ENCODE peak calls at places on chromosomes 13 and 19, in six cellular contexts. U, A, N, S, P and Q are unnamed samples.

GRCh38 chr19:35260694-35261304 is 8.0 kb upstream of the USF2 start:
- DNase-seq in U (no peak), A (no peak), N (no peak), S (no peak), P (no peak), Q (no peak)

GRCh38 chr13:43916828-43917227 is 37.1 kb downstream of the LACC1 start:
- DNase-seq in U (no peak), A (no peak), N (no peak), S (no peak), P (no peak), Q (no peak)

GRCh38 chr13:99969934-99970760 is 1.4 kb downstream of the ZIC5 start:
- DNase-seq in U (peak), A (no peak), N (no peak), S (no peak), P (no peak), Q (no peak)

GRCh38 chr19:38769635-38770211 is 3.6 kb downstream of the LGALS7 start:
- DNase-seq in U (no peak), A (peak), N (peak), S (peak), P (peak), Q (peak)

GRCh38 chr13:34179481-34179880 is 361.5 kb downstream of the RFC3 start:
- DNase-seq in U (no peak), A (no peak), N (no peak), S (no peak), P (no peak), Q (no peak)

GRCh38 chr19:1864480-1865171 is 1.2 kb upstream of the KLF16 start:
- DNase-seq in U (peak), A (peak), N (peak), S (no peak), P (no peak), Q (peak)

GRCh38 chr19:49165111-49165750 is 7.6 kb downstream of the TRPM4 start:
- DNase-seq in U (no peak), A (peak), N (no peak), S (peak), P (no peak), Q (peak)

GRCh38 chr13:38346764-38347163 is 2.9 kb upstream of the UFM1 start:
- DNase-seq in U (no peak), A (no peak), N (no peak), S (no peak), P (no peak), Q (no peak)

GRCh38 chr19:5913739-5914357 is at the start of gene CAPS:
- DNase-seq in U (no peak), A (no peak), N (no peak), S (no peak), P (no peak), Q (peak)

GRCh38 chr13:77084755-77085154 is 57.8 kb upstream of the FBXL3 start:
- DNase-seq in U (no peak), A (no peak), N (no peak), S (no peak), P (no peak), Q (no peak)

GRCh38 chr19:39737351-39737750 is 478 bp downstream of the CLC start:
- DNase-seq in U (no peak), A (no peak), N (no peak), S (no peak), P (no peak), Q (no peak)

GRCh38 chr13:47478985-47479384 is 522.1 kb downstream of the SUCLA2 start:
- DNase-seq in U (no peak), A (no peak), N (no peak), S (no peak), P (no peak), Q (no peak)

GRCh38 chr13:74919914-74920313 is 562.1 kb downstream of the TBC1D4 start:
- DNase-seq in U (no peak), A (no peak), N (no peak), S (no peak), P (no peak), Q (no peak)

GRCh38 chr13:20311022-20311421 is 78.9 kb upstream of the GJB6 start:
- DNase-seq in U (no peak), A (no peak), N (no peak), S (no peak), P (no peak), Q (no peak)

GRCh38 chr19:18221815-18222725 is 4.2 kb downstream of the PDE4C start:
- DNase-seq in U (no peak), A (no peak), N (no peak), S (no peak), P (no peak), Q (no peak)

GRCh38 chr13:41500501-41500900 is 43.2 kb downstream of the RGCC start:
- DNase-seq in U (no peak), A (no peak), N (no peak), S (no peak), P (no peak), Q (no peak)

GRCh38 chr13:36454121-36454520 is 21.8 kb downstream of the CCNA1 start:
- DNase-seq in U (no peak), A (no peak), N (no peak), S (no peak), P (no peak), Q (no peak)

GRCh38 chr13:100336795-100337516 is 248.1 kb downstream of the PCCA start:
- DNase-seq in U (no peak), A (no peak), N (no peak), S (no peak), P (no peak), Q (no peak)

GRCh38 chr19:7657047-7657779 is 11.6 kb upstream of the RETN start:
- DNase-seq in U (no peak), A (no peak), N (no peak), S (no peak), P (no peak), Q (no peak)

GRCh38 chr13:46604226-46604968 is 51.4 kb downstream of the LRCH1 start:
- DNase-seq in U (no peak), A (no peak), N (no peak), S (no peak), P (no peak), Q (no peak)

GRCh38 chr13:100789968-100790367 is 115.4 kb upstream of the TMTC4 start:
- DNase-seq in U (no peak), A (no peak), N (no peak), S (no peak), P (no peak), Q (no peak)

GRCh38 chr19:11737964-11738745 is 591 bp downstream of the ZNF823 start:
- DNase-seq in U (no peak), A (peak), N (peak), S (peak), P (no peak), Q (peak)

GRCh38 chr13:102839462-102839861 is 6.4 kb upstream of the ERCC5 start:
- DNase-seq in U (no peak), A (no peak), N (no peak), S (no peak), P (no peak), Q (no peak)

GRCh38 chr13:51998723-51999471 is 12.4 kb downstream of the ATP7B start:
- DNase-seq in U (no peak), A (no peak), N (no peak), S (no peak), P (no peak), Q (no peak)

GRCh38 chr13:39149896-39150295 is 111.6 kb downstream of the NHLRC3 start:
- DNase-seq in U (no peak), A (no peak), N (no peak), S (no peak), P (no peak), Q (no peak)

GRCh38 chr13:48069573-48069972 is 25.3 kb downstream of the MED4 start:
- DNase-seq in U (no peak), A (no peak), N (no peak), S (no peak), P (no peak), Q (no peak)

GRCh38 chr19:6685482-6685881 is 15.5 kb upstream of the TNFSF14 start:
- DNase-seq in U (no peak), A (no peak), N (no peak), S (no peak), P (no peak), Q (no peak)

GRCh38 chr13:113638173-113638746 is 19.7 kb downstream of the ATP4B start:
- DNase-seq in U (no peak), A (peak), N (no peak), S (no peak), P (no peak), Q (no peak)

GRCh38 chr19:51136333-51136732 is 5.8 kb upstream of the SIGLEC7 start:
- DNase-seq in U (no peak), A (no peak), N (no peak), S (no peak), P (no peak), Q (no peak)

GRCh38 chr13:33169273-33169980 is 116.1 kb downstream of the STARD13 start:
- DNase-seq in U (no peak), A (no peak), N (no peak), S (peak), P (no peak), Q (no peak)

GRCh38 chr19:52336976-52337375 is 933 bp downstream of the ZNF610 start:
- DNase-seq in U (no peak), A (no peak), N (no peak), S (no peak), P (no peak), Q (no peak)